ENCODE peak calls at places on chromosomes 4 and X, in nine cellular contexts. V is T-helper 17 cell; R is COR-L47; O is RCC 7860; Y is Daoy; A is HT-29; B is ELR; D is HAP-1; H is stimulated activated CD8-positive, alpha-beta memory T cell treated with anti-CD3 and anti-CD28 coated beads, Interleukin-7, amount 100 ng/mL, for 1 hour. S is an unnamed sample.

GRCh38 chr4:2827071-2827873 is 16.4 kb upstream of the ADD1 start:
- DNase-seq in Y (no peak), D (no peak), R (no peak), V (no peak), A (no peak), O (no peak), H (no peak), B (no peak), S (no peak)

GRCh38 chrX:48802089-48802812 is 384 bp downstream of the HDAC6 start:
- DNase-seq in A (peak), B (peak), V (peak), Y (peak), O (peak), R (peak), H (peak), D (peak), S (peak)

GRCh38 chr4:89316931-89317366 is 9.3 kb upstream of the GPRIN3 start:
- DNase-seq in D (no peak), Y (peak), B (peak), V (no peak), A (peak), H (no peak), R (no peak), O (peak), S (no peak)

GRCh38 chr4:48710446-48711209 is 69.5 kb downstream of the FRYL start:
- DNase-seq in O (no peak), Y (no peak), R (no peak), B (peak), D (no peak), V (no peak), A (no peak), H (no peak), S (no peak)

GRCh38 chr4:38601916-38602291 is 62.1 kb upstream of the KLF3 start:
- DNase-seq in D (no peak), R (no peak), V (no peak), O (no peak), B (no peak), Y (no peak), A (no peak), H (no peak), S (no peak)

GRCh38 chr4:33625762-33626161 is 2618.6 kb downstream of the ARAP2 start:
- DNase-seq in D (peak), H (no peak), B (peak), V (no peak), Y (no peak), O (no peak), R (peak), A (peak), S (no peak)

GRCh38 chr4:74738756-74739155 is 55.6 kb downstream of the BTC start:
- DNase-seq in V (no peak), O (no peak), A (no peak), B (peak), R (no peak), D (no peak), Y (no peak), H (no peak), S (no peak)

GRCh38 chrX:8879750-8880149 is 78.6 kb upstream of the FAM9A start:
- DNase-seq in A (peak), H (no peak), R (no peak), Y (peak), B (peak), D (no peak), V (no peak), O (no peak), S (no peak)

GRCh38 chrX:134520860-134521390 is 61.0 kb downstream of the HPRT1 start:
- DNase-seq in Y (peak), H (no peak), B (peak), O (peak), A (peak), V (no peak), R (peak), D (peak), S (peak)

GRCh38 chr4:56261027-56261426 is 126.3 kb downstream of the AASDH start:
- DNase-seq in V (no peak), R (no peak), D (no peak), O (no peak), H (no peak), A (no peak), Y (no peak), B (no peak), S (no peak)

GRCh38 chrX:20254712-20255299 is 11.9 kb downstream of the RPS6KA3 start:
- DNase-seq in D (no peak), R (no peak), V (no peak), B (no peak), A (no peak), Y (no peak), O (no peak), H (no peak), S (no peak)

GRCh38 chrX:1009771-1010170 is 202.7 kb downstream of the CRLF2 start:
- DNase-seq in O (no peak), B (no peak), Y (no peak), H (no peak), R (no peak), V (no peak), D (no peak), A (no peak), S (no peak)

GRCh38 chr4:151624606-151625565 is 135.9 kb downstream of the GATB start:
- DNase-seq in D (no peak), Y (no peak), V (no peak), A (no peak), O (no peak), B (no peak), R (peak), H (no peak), S (no peak)

GRCh38 chr4:22338806-22339205 is 177.1 kb downstream of the ADGRA3 start:
- DNase-seq in H (no peak), V (no peak), B (no peak), R (no peak), Y (no peak), A (no peak), D (no peak), O (no peak), S (no peak)

GRCh38 chr4:57501715-57502114 is 391.5 kb upstream of the IGFBP7 start:
- DNase-seq in D (no peak), H (no peak), A (no peak), B (peak), Y (peak), V (no peak), R (no peak), O (peak), S (peak)

GRCh38 chrX:128458888-128459287 is 406.7 kb upstream of the ACTRT1 start:
- DNase-seq in H (no peak), O (peak), D (no peak), Y (no peak), B (peak), A (no peak), V (no peak), R (no peak), S (peak)

GRCh38 chr4:23952258-23952657 is 62.4 kb upstream of the PPARGC1A start:
- DNase-seq in O (no peak), A (no peak), Y (no peak), R (no peak), V (no peak), B (no peak), D (no peak), H (no peak), S (no peak)

GRCh38 chr4:26288308-26288982 is 32.4 kb upstream of the RBPJ start:
- DNase-seq in B (peak), R (no peak), D (no peak), V (no peak), A (peak), Y (peak), H (no peak), O (no peak), S (peak)

GRCh38 chr4:1192493-1193205 is 20.3 kb upstream of the SPON2 start:
- DNase-seq in V (no peak), Y (peak), R (no peak), D (no peak), B (peak), O (no peak), A (no peak), H (no peak), S (no peak)

GRCh38 chr4:75457365-75457764 is 56.8 kb downstream of the RCHY1 start:
- DNase-seq in H (no peak), B (no peak), V (no peak), D (no peak), R (no peak), Y (no peak), O (no peak), A (no peak), S (no peak)

GRCh38 chrX:2595258-2595657 is 94.5 kb upstream of the DHRSX start:
- DNase-seq in R (no peak), Y (no peak), H (no peak), B (peak), D (no peak), V (no peak), O (no peak), A (no peak), S (no peak)

GRCh38 chrX:31679861-31680260 is 608.0 kb upstream of the FTHL17 start:
- DNase-seq in A (no peak), H (no peak), Y (peak), R (no peak), V (no peak), O (no peak), D (no peak), B (no peak), S (peak)

GRCh38 chr4:77073106-77073858 is 2.5 kb downstream of the CCNI start:
- DNase-seq in H (no peak), B (peak), D (peak), V (no peak), O (no peak), A (peak), R (no peak), Y (no peak), S (no peak)

GRCh38 chrX:154412468-154412867 is 1.1 kb downstream of the TAFAZZIN start:
- DNase-seq in D (no peak), O (no peak), B (peak), H (no peak), V (no peak), A (no peak), R (no peak), Y (no peak), S (no peak)

GRCh38 chr4:93030670-93031069 is 726.9 kb downstream of the GRID2 start:
- DNase-seq in B (no peak), Y (no peak), H (no peak), R (no peak), O (no peak), V (no peak), A (no peak), D (no peak), S (no peak)

GRCh38 chr4:78592104-78592783 is 40.7 kb downstream of the ANXA3 start:
- DNase-seq in D (peak), O (no peak), Y (peak), A (peak), B (peak), V (no peak), R (no peak), H (no peak), S (no peak)

GRCh38 chrX:120358687-120359086 is 3.2 kb upstream of the ATP1B4 start:
- DNase-seq in Y (peak), O (peak), B (peak), V (no peak), R (peak), A (no peak), H (no peak), D (peak), S (peak)

GRCh38 chrX:27336466-27337091 is 126.6 kb downstream of the PPP4R3C start:
- DNase-seq in B (peak), A (peak), D (peak), H (no peak), R (peak), Y (peak), V (no peak), O (no peak), S (peak)

GRCh38 chrX:276588-277171 is 4.5 kb upstream of the PLCXD1 start:
- DNase-seq in V (no peak), R (no peak), O (peak), D (no peak), H (no peak), B (peak), Y (peak), A (peak), S (no peak)

GRCh38 chrX:123648028-123648810 is 84.6 kb downstream of the THOC2 start:
- DNase-seq in O (no peak), Y (peak), A (peak), H (no peak), R (peak), B (peak), D (peak), V (no peak), S (peak)

GRCh38 chrX:30690330-30690729 is 37.1 kb downstream of the GK start:
- DNase-seq in O (no peak), R (peak), H (no peak), V (no peak), Y (no peak), D (peak), A (no peak), B (no peak), S (no peak)

GRCh38 chr4:8163436-8164193 is 5.0 kb upstream of the ABLIM2 start:
- DNase-seq in A (no peak), R (no peak), Y (no peak), H (no peak), V (no peak), B (no peak), D (no peak), O (no peak), S (no peak)

GRCh38 chrX:7158468-7158990 is 10.6 kb upstream of the PUDP start:
- DNase-seq in Y (no peak), D (no peak), V (no peak), A (no peak), O (no peak), B (no peak), R (no peak), H (no peak), S (no peak)

GRCh38 chr4:78650106-78651021 is 98.8 kb downstream of the ANXA3 start:
- DNase-seq in A (no peak), O (peak), D (no peak), V (no peak), B (peak), H (no peak), R (no peak), Y (no peak), S (no peak)

GRCh38 chr4:108415389-108415788 is 205.0 kb upstream of the RPL34 start:
- DNase-seq in A (no peak), V (no peak), D (no peak), B (no peak), R (no peak), Y (no peak), O (no peak), H (no peak), S (no peak)

GRCh38 chr4:169174247-169174646 is 96.5 kb downstream of the SH3RF1 start:
- DNase-seq in A (peak), H (no peak), O (no peak), Y (no peak), V (no peak), R (no peak), D (no peak), B (no peak), S (no peak)

GRCh38 chr4:48943387-48943786 is 36.8 kb upstream of the OCIAD2 start:
- DNase-seq in A (peak), V (no peak), R (peak), B (peak), Y (peak), O (peak), D (peak), H (no peak), S (peak)

GRCh38 chr4:89700766-89701165 is 136.2 kb downstream of the SNCA start:
- DNase-seq in Y (no peak), R (no peak), D (no peak), B (no peak), V (no peak), H (no peak), A (peak), O (no peak), S (no peak)

GRCh38 chr4:41514765-41515481 is 23.0 kb upstream of the LIMCH1 start:
- DNase-seq in O (no peak), R (no peak), Y (no peak), V (no peak), B (no peak), D (no peak), H (no peak), A (no peak), S (no peak)

S was measured in Caki2.